ENCODE peak calls at places on chromosomes 7 and 10, in ten cellular contexts. A is esophagus squamous epithelium, H is A549, Z is OCI-LY7, O is fibroblast of villous mesenchyme, T is kidney, G is PC-3, J is IMR-90, I is GM23338, Q is lung. S is an unnamed sample.

GRCh38 chr10:28410420-28411135 is 107.7 kb upstream of the MPP7 start:
- DNase-seq in Z (no peak), I (peak), A (no peak), Q (no peak), J (no peak), G (peak), H (peak), T (no peak), O (peak), S (no peak)

GRCh38 chr10:10826125-10826524 is 191.5 kb upstream of the CELF2 start:
- DNase-seq in Z (no peak), G (peak), J (peak), O (peak), A (no peak), Q (no peak), H (no peak), T (no peak), I (no peak), S (peak)

GRCh38 chr10:42941790-42942189 is 135.1 kb upstream of the RET start:
- DNase-seq in Z (no peak), J (no peak), H (no peak), Q (no peak), G (no peak), I (no peak), T (peak), A (no peak), O (no peak), S (no peak)

GRCh38 chr7:44608916-44609648 is 2.7 kb downstream of the OGDH start:
- DNase-seq in Z (no peak), A (no peak), H (no peak), Q (no peak), J (no peak), O (peak), I (peak), G (peak), T (no peak), S (peak)

GRCh38 chr7:154832557-154833138 is 170.3 kb downstream of the PAXIP1 start:
- DNase-seq in Q (no peak), T (no peak), I (no peak), J (no peak), A (no peak), H (peak), G (peak), O (peak), Z (peak), S (no peak)

GRCh38 chr10:43078986-43079273 is 2.1 kb downstream of the RET start:
- DNase-seq in O (no peak), I (peak), G (no peak), J (no peak), H (peak), Z (peak), A (no peak), T (no peak), Q (no peak), S (peak)

GRCh38 chr7:7862393-7862792 is 106.2 kb upstream of the GLCCI1 start:
- DNase-seq in J (peak), H (no peak), Z (no peak), O (no peak), Q (no peak), T (no peak), I (no peak), G (peak), A (no peak), S (no peak)

GRCh38 chr10:87842776-87843497 is 20.4 kb downstream of the KLLN start:
- DNase-seq in Z (no peak), A (no peak), T (no peak), J (peak), G (no peak), O (peak), I (peak), Q (no peak), H (no peak), S (peak)

GRCh38 chr10:110739811-110740271 is 95.7 kb downstream of the RBM20 start:
- DNase-seq in I (no peak), J (no peak), Q (no peak), H (no peak), Z (no peak), A (no peak), O (no peak), G (peak), T (no peak), S (no peak)

GRCh38 chr7:100801833-100802568 is 25.3 kb downstream of the EPHB4 start:
- DNase-seq in Z (no peak), T (no peak), O (peak), A (no peak), Q (peak), G (peak), H (peak), J (peak), I (no peak), S (peak)

GRCh38 chr10:110865184-110865803 is 6.4 kb upstream of the PDCD4 start:
- DNase-seq in I (no peak), G (peak), J (peak), O (peak), A (no peak), Q (no peak), T (no peak), Z (no peak), H (no peak), S (peak)

GRCh38 chr7:24936121-24936824 is 43.7 kb downstream of the OSBPL3 start:
- DNase-seq in O (no peak), T (no peak), A (no peak), Q (no peak), G (peak), Z (no peak), I (no peak), H (no peak), J (peak), S (peak)

GRCh38 chr7:29119538-29119937 is 26.8 kb downstream of the CPVL start:
- DNase-seq in A (no peak), O (no peak), G (no peak), Q (no peak), H (no peak), T (no peak), Z (no peak), J (no peak), I (no peak), S (no peak)

GRCh38 chr7:89507034-89507433 is 647.2 kb upstream of the STEAP1 start:
- DNase-seq in T (no peak), Q (no peak), J (no peak), I (no peak), G (no peak), H (no peak), A (no peak), Z (no peak), O (no peak), S (no peak)

GRCh38 chr7:70298780-70299446 is 700.6 kb downstream of the AUTS2 start:
- DNase-seq in O (no peak), Z (no peak), I (no peak), T (no peak), A (no peak), J (no peak), Q (no peak), H (no peak), G (no peak), S (no peak)

GRCh38 chr7:98627062-98627790 is 10.1 kb downstream of the NPTX2 start:
- DNase-seq in Q (no peak), Z (no peak), O (no peak), I (no peak), G (no peak), A (no peak), T (no peak), J (no peak), H (no peak), S (no peak)

GRCh38 chr7:51847461-51848134 is 531.0 kb upstream of the COBL start:
- DNase-seq in I (peak), G (no peak), J (no peak), Z (no peak), T (no peak), O (no peak), H (no peak), Q (no peak), A (no peak), S (no peak)

GRCh38 chr7:118076564-118076963 is 107.4 kb upstream of the LSM8 start:
- DNase-seq in Q (no peak), H (no peak), G (no peak), J (no peak), I (no peak), T (no peak), O (no peak), Z (no peak), A (no peak), S (no peak)

GRCh38 chr7:118078015-118078414 is 105.9 kb upstream of the LSM8 start:
- DNase-seq in H (no peak), G (no peak), T (no peak), I (no peak), Q (no peak), O (peak), J (no peak), Z (no peak), A (no peak), S (no peak)

GRCh38 chr7:118072893-118073674 is 110.9 kb upstream of the LSM8 start:
- DNase-seq in Z (no peak), Q (no peak), T (no peak), O (no peak), A (no peak), I (no peak), H (no peak), J (no peak), G (no peak), S (no peak)
- H3K4me3 ChIP-seq in Z (no peak), Q (no peak), T (no peak), O (no peak), A (no peak), I (no peak), H (no peak), J (no peak), G (no peak), S (no peak)

DNA sequence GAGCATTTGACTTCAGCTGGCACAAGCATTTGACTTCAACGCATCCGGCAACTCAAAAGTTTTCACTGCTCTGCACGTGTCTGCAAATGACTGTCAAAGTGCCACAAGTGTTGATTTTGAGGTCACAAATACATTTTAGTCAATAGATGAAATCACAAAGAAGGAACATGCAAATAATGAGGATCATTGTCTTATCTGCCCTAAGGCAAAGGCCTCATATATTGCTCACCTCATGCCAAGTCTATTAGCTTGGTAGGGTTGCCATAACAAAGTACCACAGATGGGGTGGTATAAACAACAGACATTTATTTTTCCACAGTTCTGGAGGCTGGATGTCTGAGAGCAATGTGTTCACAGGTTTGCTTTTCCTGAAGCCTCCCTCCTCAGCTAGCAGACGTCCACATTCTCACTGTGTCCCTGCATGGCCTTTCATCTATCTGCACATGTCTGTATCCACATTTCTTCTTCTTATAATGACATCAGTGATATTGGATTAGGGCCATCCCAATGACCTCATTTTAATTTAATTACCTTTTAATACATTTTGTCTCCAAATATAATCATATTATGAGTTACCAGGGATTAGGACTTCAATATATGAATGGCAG is 59.5 kb downstream of the RELN start:
- DNase-seq in H (no peak), J (no peak), A (no peak), G (peak), Z (no peak), O (no peak), Q (no peak), I (no peak), T (no peak), S (no peak)
- TF ChIP-seq CTCF in H (no peak), J (no peak), A (no peak), G (no peak), Z (no peak), O (no peak), Q (no peak), I (no peak), T (no peak), S (no peak)

DNA sequence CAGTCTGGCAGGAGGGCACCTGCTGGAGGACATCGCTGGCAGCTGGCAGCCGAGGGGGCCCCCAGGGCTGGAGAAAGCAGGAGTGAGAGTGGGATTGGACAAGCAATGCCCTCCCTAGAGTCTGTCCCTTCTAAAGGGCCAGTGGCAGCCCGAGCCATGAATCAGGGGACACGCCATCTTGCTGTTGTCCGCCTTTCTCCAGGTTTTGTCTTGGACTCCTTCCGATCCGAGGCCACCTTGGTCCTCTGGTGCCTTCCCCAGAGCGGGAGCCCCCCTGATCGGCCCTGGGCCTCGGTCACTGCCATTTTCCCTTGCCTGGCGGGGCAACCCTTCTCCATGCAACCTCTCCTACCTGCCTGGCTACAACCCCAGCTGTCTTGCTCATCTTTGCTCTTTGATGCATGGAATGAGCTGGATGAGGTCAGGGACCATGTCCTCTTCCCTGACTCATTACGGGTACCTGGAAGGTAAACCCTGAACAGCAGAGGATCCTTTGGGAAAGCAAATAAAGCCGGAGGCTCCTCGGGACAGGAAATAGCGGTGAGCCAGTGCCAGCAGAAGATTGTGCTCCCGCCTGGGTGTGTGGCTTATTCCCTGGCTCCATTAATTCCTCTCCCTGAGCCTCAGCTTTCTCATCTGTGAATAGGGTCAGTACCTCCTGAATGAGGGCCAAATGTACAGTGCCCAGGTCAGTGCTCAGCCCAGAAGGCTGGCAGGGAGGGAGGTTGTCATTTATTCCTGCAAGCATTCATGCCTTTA is 112.0 kb downstream of the GRK5 start:
- DNase-seq in T (no peak), H (no peak), Q (no peak), G (peak), I (no peak), A (no peak), O (no peak), J (no peak), Z (no peak), S (no peak)
- H3K4me3 ChIP-seq in T (no peak), H (no peak), Q (no peak), G (no peak), I (no peak), A (no peak), O (no peak), J (no peak), Z (no peak), S (no peak)

GRCh38 chr10:35501923-35502322 is 103.2 kb upstream of the GJD4 start:
- DNase-seq in I (peak), A (no peak), Z (no peak), Q (no peak), T (no peak), J (no peak), H (no peak), O (no peak), G (peak), S (no peak)
- TF ChIP-seq CTCF in I (peak), A (no peak), Z (peak), Q (no peak), T (no peak), J (no peak), H (peak), O (peak), G (peak), S (no peak)

GRCh38 chr7:47497367-47498096 is 84.4 kb downstream of the TNS3 start:
- DNase-seq in O (peak), T (peak), Q (no peak), H (no peak), Z (peak), J (no peak), A (no peak), G (no peak), I (no peak), S (no peak)
- H3K4me3 ChIP-seq in O (no peak), T (no peak), Q (no peak), H (no peak), Z (peak), J (no peak), A (no peak), G (no peak), I (no peak), S (no peak)

DNA sequence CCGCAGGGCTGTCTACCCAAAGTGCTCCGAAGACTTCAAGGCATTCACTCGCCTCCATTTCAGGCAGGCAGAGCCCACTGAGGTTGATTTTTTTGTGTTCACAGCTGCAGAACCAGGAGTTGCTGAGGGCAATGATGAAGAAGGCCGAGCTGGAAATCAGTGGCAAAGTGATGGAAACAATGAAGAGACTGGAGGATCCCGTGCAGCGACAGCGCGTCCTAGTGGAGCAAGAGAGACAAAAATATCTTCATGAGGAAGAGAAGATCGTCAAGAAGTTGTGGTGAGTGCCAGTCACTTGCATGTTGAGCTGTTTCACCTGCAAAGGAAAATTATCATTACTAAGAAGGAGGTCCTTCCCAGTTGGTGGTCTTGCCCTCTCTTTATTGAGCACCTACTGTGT is 210.5 kb downstream of the ARHGAP21 start:
- DNase-seq in T (no peak), Q (no peak), A (no peak), H (no peak), I (peak), O (peak), Z (no peak), J (peak), G (peak), S (peak)
- TF ChIP-seq CTCF in T (peak), Q (no peak), A (no peak), H (peak), I (peak), O (peak), Z (no peak), J (peak), G (peak), S (peak)

DNA sequence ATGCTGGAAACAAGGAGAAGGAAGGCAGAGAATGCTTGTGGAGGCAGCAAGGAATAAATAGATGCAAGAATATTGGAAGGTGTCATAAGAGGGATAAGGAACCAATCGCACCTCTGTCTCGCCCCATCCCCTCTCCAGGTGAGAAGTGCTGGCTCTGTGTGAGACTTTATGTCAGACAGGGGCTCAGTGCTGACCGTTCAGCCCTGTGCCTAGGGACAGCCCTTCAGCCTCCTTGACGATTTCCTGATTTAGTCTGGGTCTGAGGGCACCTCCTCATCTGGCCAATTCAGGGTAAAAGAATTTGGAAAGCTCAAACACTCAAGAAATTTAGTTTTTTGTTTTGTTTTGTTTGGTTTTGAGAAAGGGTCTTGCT is 54.9 kb downstream of the FAM241B start:
- DNase-seq in G (no peak), O (no peak), I (no peak), H (no peak), Q (no peak), T (no peak), Z (no peak), A (no peak), J (no peak), S (no peak)
- H3K4me3 ChIP-seq in G (no peak), O (no peak), I (no peak), H (no peak), Q (no peak), T (peak), Z (no peak), A (no peak), J (no peak), S (no peak)

GRCh38 chr10:65219444-65219843 is 1698.2 kb downstream of the REEP3 start:
- DNase-seq in O (no peak), H (no peak), A (no peak), T (no peak), G (no peak), I (no peak), J (no peak), Z (no peak), Q (no peak), S (no peak)
- TF ChIP-seq CTCF in O (no peak), H (no peak), A (no peak), T (no peak), G (no peak), I (no peak), J (no peak), Z (no peak), Q (no peak), S (no peak)

GRCh38 chr7:76234931-76235441 is 33.3 kb downstream of the SRRM3 start:
- DNase-seq in Q (peak), O (peak), H (peak), G (peak), I (peak), J (peak), A (no peak), T (peak), Z (peak), S (peak)
- H3K4me3 ChIP-seq in Q (no peak), O (peak), H (peak), G (no peak), I (peak), J (no peak), A (peak), T (no peak), Z (no peak), S (peak)